ENCODE peak calls at places on chromosomes 6 and 20, in four cellular contexts. O is SK-N-SH, H is GM12878, T is K562. R is an unnamed sample.

GRCh38 chr6:68559716-68560115 is 75.4 kb upstream of the ADGRB3 start:
- DNase-seq in O (no peak), H (no peak), T (no peak), R (peak)

GRCh38 chr20:219290-220115 is 7.6 kb upstream of the DEFB129 start:
- DNase-seq in O (peak), H (no peak), T (peak), R (peak)

GRCh38 chr6:121837545-121838229 is 402.2 kb downstream of the GJA1 start:
- DNase-seq in O (no peak), H (no peak), T (no peak), R (no peak)

GRCh38 chr20:1301031-1301529 is 27.9 kb downstream of the SDCBP2 start:
- DNase-seq in O (no peak), H (no peak), T (peak), R (no peak)

GRCh38 chr6:6790393-6790792 is 201.9 kb downstream of the LY86 start:
- DNase-seq in O (no peak), H (no peak), T (no peak), R (no peak)

GRCh38 chr20:9235518-9235917 is 166.6 kb downstream of the PLCB4 start:
- DNase-seq in O (no peak), H (no peak), T (no peak), R (no peak)

GRCh38 chr6:5102266-5102970 is 17.3 kb downstream of the PPP1R3G start:
- DNase-seq in O (no peak), H (no peak), T (no peak), R (no peak)

GRCh38 chr6:144264270-144265060 is 20.7 kb upstream of the UTRN start:
- DNase-seq in O (no peak), H (no peak), T (no peak), R (no peak)

GRCh38 chr6:113414511-113414910 is 442.6 kb upstream of the MARCKS start:
- DNase-seq in O (peak), H (no peak), T (no peak), R (no peak)

GRCh38 chr20:36098364-36098763 is 56.2 kb upstream of the EPB41L1 start:
- DNase-seq in O (no peak), H (peak), T (no peak), R (no peak)

GRCh38 chr6:13172294-13172693 is 156.0 kb downstream of the TBC1D7 start:
- DNase-seq in O (no peak), H (no peak), T (no peak), R (peak)

GRCh38 chr20:51014797-51015722 is 7.8 kb downstream of the KCNG1 start:
- DNase-seq in O (peak), H (no peak), T (peak), R (peak)

GRCh38 chr6:112332274-112332673 is 14.9 kb upstream of the RFPL4B start:
- DNase-seq in O (no peak), H (no peak), T (no peak), R (no peak)

GRCh38 chr6:160088069-160088773 is 33.4 kb upstream of the SLC22A1 start:
- DNase-seq in O (peak), H (no peak), T (peak), R (peak)

GRCh38 chr6:3109755-3110154 is 8.8 kb upstream of the BPHL start:
- DNase-seq in O (no peak), H (no peak), T (no peak), R (no peak)

GRCh38 chr6:110101885-110102284 is 77.6 kb downstream of the WASF1 start:
- DNase-seq in O (no peak), H (no peak), T (peak), R (no peak)

GRCh38 chr20:19233025-19233794 is 20.8 kb downstream of the SLC24A3 start:
- DNase-seq in O (no peak), H (no peak), T (no peak), R (no peak)

GRCh38 chr6:134909701-134910595 is 40.0 kb downstream of the ALDH8A1 start:
- DNase-seq in O (no peak), H (no peak), T (no peak), R (no peak)

GRCh38 chr20:40741507-40742106 is 52.6 kb upstream of the MAFB start:
- DNase-seq in O (no peak), H (no peak), T (peak), R (peak)

GRCh38 chr6:12363651-12364381 is 73.7 kb downstream of the EDN1 start:
- DNase-seq in O (no peak), H (peak), T (no peak), R (no peak)

GRCh38 chr6:29680416-29680815 is 536 bp downstream of the ZFP57 start:
- DNase-seq in O (no peak), H (no peak), T (no peak), R (no peak)

GRCh38 chr6:29680904-29681303 is at the start of gene ZFP57:
- DNase-seq in O (no peak), H (no peak), T (no peak), R (no peak)

GRCh38 chr6:29681811-29682210 is 859 bp upstream of the ZFP57 start:
- DNase-seq in O (no peak), H (no peak), T (no peak), R (no peak)

GRCh38 chr6:29678114-29678513 is 2.8 kb downstream of the ZFP57 start:
- DNase-seq in O (no peak), H (no peak), T (no peak), R (no peak)

GRCh38 chr6:29679962-29680361 is 990 bp downstream of the ZFP57 start:
- DNase-seq in O (no peak), H (no peak), T (peak), R (no peak)
- TF ChIP-seq FOXM1 in O (no peak), H (no peak), T (no peak), R (no peak)

DNA sequence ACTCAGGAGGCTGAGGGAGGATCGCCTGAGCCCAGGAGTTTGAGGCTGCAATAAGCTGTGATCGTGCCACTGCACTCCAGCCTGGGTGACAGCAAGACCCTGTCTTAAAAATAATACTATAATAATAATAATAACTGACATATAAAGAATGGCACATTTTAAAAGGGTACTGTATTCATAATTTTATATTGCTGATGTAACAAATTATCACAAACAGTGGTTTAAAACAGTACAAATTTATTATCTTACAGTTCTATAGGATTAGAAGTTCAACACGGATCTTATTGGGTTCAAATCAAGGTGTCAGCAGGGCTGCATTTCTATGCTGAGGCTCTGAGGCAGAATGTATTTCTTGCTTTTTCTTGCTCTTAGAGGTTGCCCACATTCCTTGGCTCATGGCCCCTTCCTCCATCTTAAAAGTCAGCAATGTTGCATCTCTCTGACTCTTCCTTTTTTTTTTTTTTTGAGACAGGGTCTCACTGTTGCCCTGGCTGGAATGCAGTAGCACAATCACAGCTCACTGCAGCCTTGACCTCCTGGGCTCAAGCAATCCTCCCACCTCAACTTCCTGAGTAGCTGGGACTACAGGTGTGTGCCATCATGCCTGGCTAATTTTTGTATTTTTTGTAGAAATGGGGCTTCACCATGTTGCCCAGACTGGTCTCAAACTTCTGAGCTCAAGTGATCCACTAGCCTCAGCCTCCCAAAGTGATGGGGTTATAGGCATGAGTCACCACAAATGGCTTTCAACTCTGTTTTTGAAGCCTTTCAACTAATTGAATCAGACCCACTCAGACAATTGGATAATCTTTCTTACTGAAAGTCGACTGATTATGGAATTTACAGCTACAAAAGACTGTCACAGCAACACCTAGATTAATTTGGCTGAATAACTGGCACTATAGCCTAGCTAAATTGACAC is 22.8 kb upstream of the SRSF3 start:
- DNase-seq in O (no peak), H (no peak), T (no peak), R (no peak)
- TF ChIP-seq FOXM1 in O (no peak), H (no peak), T (no peak), R (no peak)

GRCh38 chr6:99276747-99277146 is 72.7 kb downstream of the FAXC start:
- DNase-seq in O (no peak), H (no peak), T (no peak), R (no peak)
- TF ChIP-seq FOXM1 in O (no peak), H (no peak), T (no peak), R (no peak)

DNA sequence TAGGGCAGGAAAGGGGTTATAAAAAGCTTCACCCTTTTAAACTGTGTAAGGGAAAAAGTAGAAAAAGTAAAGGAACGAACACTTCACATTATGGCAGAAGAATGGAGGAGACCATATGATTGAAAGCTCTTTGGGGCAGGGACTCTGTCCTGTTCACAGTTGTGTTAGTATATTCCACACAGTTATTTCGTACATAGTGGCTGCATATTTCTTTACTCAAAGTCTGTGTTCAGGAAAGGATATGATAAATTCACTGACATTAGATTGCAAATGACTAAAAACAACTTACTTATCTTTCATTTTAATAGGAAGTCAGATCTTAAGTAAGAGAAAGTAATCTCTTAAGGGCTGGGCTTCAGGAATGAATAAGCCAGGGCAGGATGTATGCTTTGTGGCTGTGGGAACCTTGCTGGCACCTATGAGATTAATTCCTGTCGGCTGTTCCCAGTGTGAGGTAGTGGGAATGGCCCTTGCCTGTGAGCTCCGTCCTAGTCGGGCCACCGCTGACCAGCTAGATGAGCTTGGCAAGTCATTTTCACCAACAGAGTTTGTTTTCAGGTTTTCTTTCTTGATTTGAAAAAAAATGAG is 11.2 kb downstream of the PPP1R14C start:
- DNase-seq in O (no peak), H (no peak), T (no peak), R (no peak)
- TF ChIP-seq FOXM1 in O (no peak), H (no peak), T (no peak), R (no peak)

GRCh38 chr6:54737247-54737646 is 109.3 kb upstream of the FAM83B start:
- DNase-seq in O (peak), H (no peak), T (peak), R (peak)
- TF ChIP-seq FOXM1 in O (no peak), H (no peak), T (no peak), R (no peak)

R was measured in HEK293T.